ENCODE peak calls at places on chromosomes 6 and 20, in seven cellular contexts. W is astrocyte of the spinal cord, A is OCI-LY7, T is brain microvascular endothelial cell, V is AG04450, H is cardiac muscle cell, Q is dorsolateral prefrontal cortex. B is an unnamed sample.

GRCh38 chr6:113672691-113673149 is 184.4 kb upstream of the MARCKS start:
- DNase-seq in W (peak; percentile 23), A (no peak), T (no peak), V (no peak), H (no peak), Q (no peak), B (no peak)

GRCh38 chr6:73666393-73666792 is 12.6 kb upstream of the SLC17A5 start:
- DNase-seq in W (no peak), A (no peak), T (peak; percentile 30), V (no peak), H (no peak), Q (no peak), B (no peak)

GRCh38 chr20:37801921-37802320 is 101.0 kb upstream of the VSTM2L start:
- DNase-seq in W (no peak), A (no peak), T (no peak), V (no peak), H (no peak), Q (no peak), B (no peak)

GRCh38 chr20:51216850-51217249 is 193.9 kb upstream of the KCNG1 start:
- DNase-seq in W (no peak), A (no peak), T (no peak), V (no peak), H (no peak), Q (no peak), B (no peak)

GRCh38 chr6:161238076-161238869 is 35.6 kb downstream of the AGPAT4 start:
- DNase-seq in W (peak; percentile 50), A (no peak), T (no peak), V (peak; percentile 7), H (no peak), Q (no peak), B (no peak)

GRCh38 chr6:30889921-30890645 is 5.8 kb downstream of the DDR1 start:
- DNase-seq in W (peak; percentile 30), A (no peak), T (no peak), V (no peak), H (no peak), Q (peak; percentile 78), B (no peak)

GRCh38 chr6:143677891-143678737 is at the start of gene PHACTR2:
- DNase-seq in W (peak; percentile 84), A (no peak), T (peak; percentile 63), V (no peak), H (peak; percentile 90), Q (no peak), B (peak; percentile 92)

GRCh38 chr6:116158641-116159040 is 32.7 kb upstream of the COL10A1 start:
- DNase-seq in W (peak; percentile 49), A (no peak), T (no peak), V (no peak), H (no peak), Q (no peak), B (no peak)

GRCh38 chr6:40176117-40176516 is 241.9 kb upstream of the MOCS1 start:
- DNase-seq in W (no peak), A (no peak), T (no peak), V (no peak), H (no peak), Q (no peak), B (no peak)

GRCh38 chr20:5945963-5946362 is 4.4 kb downstream of the TRMT6 start:
- DNase-seq in W (peak; percentile 71), A (no peak), T (peak; percentile 57), V (peak; percentile 56), H (no peak), Q (no peak), B (no peak)

GRCh38 chr6:135030056-135030473 is 24.6 kb downstream of the HBS1L start:
- DNase-seq in W (no peak), A (no peak), T (no peak), V (no peak), H (no peak), Q (no peak), B (no peak)

GRCh38 chr6:26183237-26183580 is 96.0 kb downstream of the HFE start:
- DNase-seq in W (no peak), A (no peak), T (no peak), V (no peak), H (no peak), Q (no peak), B (no peak)

GRCh38 chr6:3844097-3844463 is 5.1 kb upstream of the FAM50B start:
- DNase-seq in W (peak; percentile 59), A (no peak), T (peak; percentile 38), V (no peak), H (no peak), Q (no peak), B (no peak)
- H3K4me3 ChIP-seq in W (no peak overlapping the region), A (no peak overlapping the region), T (no peak overlapping the region), V (no peak overlapping the region), H (no peak overlapping the region), Q (no peak overlapping the region), B (no peak overlapping the region)

DNA sequence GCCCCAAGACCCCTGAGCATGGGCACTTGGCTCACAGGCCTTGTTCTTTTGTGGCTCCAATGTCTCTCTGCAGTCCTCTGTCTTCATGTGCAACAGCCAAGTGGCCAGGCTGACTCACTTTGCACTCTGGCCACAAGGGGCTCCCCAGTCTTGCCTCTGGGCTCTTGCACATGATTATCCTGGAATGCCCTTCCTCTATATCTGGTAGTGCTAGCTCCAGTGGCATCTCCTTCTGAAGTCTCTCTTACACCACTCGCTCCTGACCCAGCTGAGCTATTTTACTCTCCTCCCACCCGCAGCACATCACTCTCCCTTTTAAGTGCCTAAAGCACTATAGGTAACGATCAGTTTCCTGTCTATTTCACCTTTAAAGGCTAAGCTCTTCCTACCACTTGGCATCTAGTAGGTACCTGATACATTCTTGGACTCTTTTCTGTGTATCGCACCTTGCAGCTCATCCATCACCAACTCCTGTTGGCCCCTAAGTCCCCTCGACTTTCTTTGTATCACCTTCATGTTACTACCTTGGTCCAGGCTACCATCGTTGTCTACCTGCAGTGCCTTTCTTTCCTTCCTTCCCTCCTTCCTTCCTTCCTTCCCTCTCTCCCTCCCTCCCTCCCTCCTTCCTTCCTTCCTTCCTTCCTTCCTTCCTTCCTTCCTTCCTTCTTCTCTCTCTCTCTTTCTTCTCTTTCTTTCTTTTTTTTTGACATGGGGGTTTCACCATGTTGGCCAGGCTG is 211.9 kb upstream of the RNF24 start:
- DNase-seq in W (peak; percentile 47), A (peak; percentile 8), T (peak; percentile 52), V (no peak), H (no peak), Q (no peak), B (no peak)
- TF ChIP-seq CTCF in W (peak; percentile 57), A (peak; percentile 58), T (peak; percentile 82), V (peak; percentile 61), H (peak; percentile 61), Q (no peak), B (peak; percentile 43)

GRCh38 chr6:75612434-75612833 is 10.8 kb downstream of the SENP6 start:
- DNase-seq in W (no peak), A (no peak), T (no peak), V (no peak), H (no peak), Q (no peak), B (no peak)
- H3K4me3 ChIP-seq in W (no peak overlapping the region), A (no peak overlapping the region), T (no peak overlapping the region), V (no peak overlapping the region), H (no peak overlapping the region), Q (no peak overlapping the region), B (no peak overlapping the region)

GRCh38 chr6:31901953-31902643 is at the start of gene ZBTB12:
- DNase-seq in W (peak; percentile 97), A (peak; percentile 95), T (peak; percentile 89), V (peak; percentile 96), H (peak; percentile 98), Q (peak; percentile 91), B (peak; percentile 94)
- TF ChIP-seq CTCF in W (no peak), A (no peak), T (no peak), V (no peak), H (no peak), Q (no peak), B (no peak)

DNA sequence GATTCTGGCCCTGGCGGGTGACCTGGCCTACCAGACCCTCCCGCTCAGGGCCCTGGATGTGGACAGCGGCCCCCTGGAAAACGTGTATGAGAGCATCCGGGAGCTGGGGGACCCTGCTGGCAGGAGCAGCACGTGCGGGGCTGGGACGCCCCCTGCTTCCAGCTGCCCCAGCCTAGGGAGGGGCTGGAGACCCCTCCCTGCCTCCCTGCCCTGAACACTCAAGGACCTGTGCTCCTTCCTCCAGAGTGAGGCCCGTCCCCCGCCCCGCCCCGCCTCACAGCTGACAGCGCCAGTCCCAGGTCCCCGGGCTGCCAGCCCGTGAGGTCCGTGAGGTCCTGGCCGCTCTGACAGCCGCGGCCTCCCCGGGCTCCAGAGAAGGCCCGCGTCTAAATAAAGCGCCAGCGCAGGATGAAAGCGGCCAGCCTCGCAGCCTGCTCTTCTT is 868 bp upstream of the SLC2A4RG start:
- DNase-seq in W (peak; percentile 28), A (peak; percentile 32), T (no peak), V (no peak), H (peak; percentile 87), Q (no peak), B (no peak)
- H3K4me3 ChIP-seq in W (no peak overlapping the region), A (peak overlapping the region; percentile 70), T (no peak overlapping the region), V (no peak overlapping the region), H (peak overlapping the region; percentile 35), Q (peak overlapping the region; percentile 53), B (peak overlapping the region; percentile 68)

DNA sequence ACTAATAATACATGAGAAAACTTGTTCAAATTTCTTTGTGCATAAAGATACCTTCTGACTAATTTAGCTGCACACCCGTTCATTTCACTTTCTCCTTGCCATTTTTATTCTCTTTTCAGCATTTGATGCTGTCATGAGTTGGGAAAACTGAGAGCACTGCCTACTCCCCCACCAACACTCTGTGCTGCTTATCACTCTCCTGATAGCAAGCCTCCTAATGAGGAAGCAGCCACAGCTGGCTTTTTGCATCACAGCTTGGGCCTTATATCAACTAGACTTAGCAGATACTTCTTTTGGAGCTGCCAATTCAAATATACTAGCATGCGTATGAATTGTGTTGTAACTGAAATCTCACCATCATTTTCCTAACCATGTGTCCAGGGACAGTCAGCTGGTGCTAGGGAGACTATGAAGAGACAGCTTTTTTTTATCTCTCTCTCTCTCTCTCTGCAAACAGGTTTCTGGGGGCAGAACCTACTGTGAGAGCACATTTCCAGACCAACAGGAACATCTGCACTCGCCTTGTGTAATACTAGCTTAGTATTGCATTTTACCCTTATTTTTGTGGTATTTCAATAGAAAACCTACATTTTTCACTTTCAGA is 699.0 kb downstream of the KHDRBS2 start:
- DNase-seq in W (no peak), A (no peak), T (no peak), V (no peak), H (peak; percentile 13), Q (no peak), B (no peak)
- TF ChIP-seq CTCF in W (no peak), A (no peak), T (no peak), V (no peak), H (no peak), Q (no peak), B (no peak)

GRCh38 chr6:107489636-107490567 is at the start of gene SOBP:
- DNase-seq in W (peak; percentile 29), A (peak; percentile 91), T (no peak), V (no peak), H (peak; percentile 87), Q (peak; percentile 48), B (peak; percentile 77)

GRCh38 chr6:107490568-107491058 is 696 bp downstream of the SOBP start:
- DNase-seq in W (no peak), A (peak; percentile 24), T (no peak), V (no peak), H (no peak), Q (no peak), B (no peak)

GRCh38 chr6:107488875-107489635 is 862 bp upstream of the SOBP start:
- DNase-seq in W (peak; percentile 20), A (peak; percentile 47), T (no peak), V (no peak), H (peak; percentile 67), Q (peak; percentile 26), B (no peak)

GRCh38 chr6:107491791-107492674 is 2.1 kb downstream of the SOBP start:
- DNase-seq in W (peak; percentile 71), A (no peak), T (peak; percentile 57), V (no peak), H (no peak), Q (peak; percentile 56), B (no peak)

GRCh38 chr6:107491059-107491609 is 1.2 kb downstream of the SOBP start:
- DNase-seq in W (peak; percentile 24), A (peak; percentile 42), T (no peak), V (no peak), H (peak; percentile 78), Q (peak; percentile 56), B (no peak)
- H3K4me3 ChIP-seq in W (peak overlapping the region; percentile 63), A (peak overlapping the region; percentile 95), T (peak overlapping the region; percentile 57), V (peak overlapping the region; percentile 76), H (peak overlapping the region; percentile 98), Q (peak overlapping the region; percentile 78), B (peak overlapping the region; percentile 79)